ENCODE peak calls at places on chromosomes 4 and X, in eight cellular contexts. G is right lobe of liver; H is aorta; R is IMR-90; D is Panc1; Y is naive thymus-derived CD4-positive, alpha-beta T cell; U is mesendoderm; V is CD4-positive, alpha-beta memory T cell. W is an unnamed sample.

GRCh38 chr4:48372272-48372671 is 30.9 kb downstream of the SLAIN2 start:
- DNase-seq in U (no peak), H (no peak), D (no peak), R (no peak), Y (no peak), G (no peak), V (no peak), W (no peak)

GRCh38 chr4:162650166-162650565 is 486.4 kb upstream of the FSTL5 start:
- DNase-seq in G (no peak), R (no peak), V (no peak), U (no peak), H (no peak), D (no peak), Y (no peak), W (no peak)

GRCh38 chrX:106987488-106987887 is 12.5 kb downstream of the MORC4 start:
- DNase-seq in H (no peak), D (no peak), V (peak), R (no peak), U (no peak), G (no peak), Y (no peak), W (no peak)

GRCh38 chr4:141497627-141498026 is 138.8 kb upstream of the IL15 start:
- DNase-seq in G (no peak), Y (no peak), D (no peak), V (no peak), H (no peak), R (no peak), U (no peak), W (no peak)

GRCh38 chr4:117010695-117011094 is 74.7 kb downstream of the TRAM1L1 start:
- DNase-seq in H (no peak), R (no peak), U (no peak), D (no peak), G (no peak), Y (no peak), V (no peak), W (no peak)

GRCh38 chrX:69031971-69032391 is 133.3 kb downstream of the PJA1 start:
- DNase-seq in U (no peak), H (no peak), D (no peak), G (no peak), Y (no peak), V (no peak), R (peak), W (no peak)

GRCh38 chr4:7422898-7423180 is 11.9 kb downstream of the PSAPL1 start:
- DNase-seq in R (no peak), V (no peak), H (no peak), U (no peak), D (no peak), G (no peak), Y (no peak), W (no peak)

GRCh38 chrX:9133426-9133825 is 99.5 kb upstream of the FAM9B start:
- DNase-seq in Y (no peak), R (peak), V (no peak), D (no peak), G (no peak), U (peak), H (no peak), W (no peak)

GRCh38 chrX:132636080-132636479 is 147.2 kb upstream of the MBNL3 start:
- DNase-seq in U (no peak), V (no peak), G (no peak), D (no peak), Y (no peak), R (no peak), H (no peak), W (no peak)

GRCh38 chrX:103830848-103831247 is 1.2 kb downstream of the RAB9B start:
- DNase-seq in R (no peak), D (no peak), H (no peak), Y (no peak), V (no peak), U (no peak), G (no peak), W (no peak)

GRCh38 chr4:3767569-3768288 is 1.5 kb downstream of the ADRA2C start:
- DNase-seq in G (no peak), H (no peak), R (no peak), U (peak), D (no peak), V (no peak), Y (no peak), W (no peak)

GRCh38 chr4:54683616-54684346 is 26.0 kb downstream of the KIT start:
- DNase-seq in G (no peak), Y (peak), D (peak), R (no peak), U (peak), H (no peak), V (peak), W (no peak)

GRCh38 chr4:174358823-174359222 is 75.1 kb downstream of the CEP44 start:
- DNase-seq in U (no peak), H (no peak), G (no peak), R (peak), D (no peak), Y (no peak), V (peak), W (no peak)

GRCh38 chr4:84952004-84952403 is 14.5 kb downstream of the WDFY3 start:
- DNase-seq in Y (no peak), U (no peak), G (no peak), D (peak), H (no peak), V (no peak), R (peak), W (no peak)

GRCh38 chrX:70554081-70554480 is 109.4 kb downstream of the DLG3 start:
- DNase-seq in Y (no peak), D (no peak), R (peak), U (peak), H (no peak), G (no peak), V (no peak), W (no peak)

GRCh38 chr4:24743931-24744330 is 51.4 kb upstream of the SOD3 start:
- DNase-seq in Y (no peak), V (no peak), H (no peak), R (peak), D (no peak), U (peak), G (no peak), W (no peak)

GRCh38 chrX:3697220-3697684 is 16.2 kb downstream of the PRKX start:
- DNase-seq in G (no peak), R (no peak), H (no peak), U (peak), Y (no peak), V (no peak), D (no peak), W (no peak)

GRCh38 chr4:169208090-169208455 is 62.7 kb downstream of the SH3RF1 start:
- DNase-seq in V (no peak), H (no peak), Y (no peak), D (no peak), G (no peak), R (no peak), U (no peak), W (no peak)

GRCh38 chr4:24070117-24070516 is 180.3 kb upstream of the PPARGC1A start:
- DNase-seq in G (no peak), D (peak), H (no peak), R (peak), Y (no peak), V (no peak), U (peak), W (no peak)

GRCh38 chrX:139025822-139026221 is 314.3 kb upstream of the FGF13 start:
- DNase-seq in D (no peak), U (no peak), H (no peak), R (no peak), G (no peak), Y (no peak), V (no peak), W (no peak)

GRCh38 chrX:108122748-108123147 is 31.2 kb downstream of the ATG4A start:
- DNase-seq in G (no peak), R (peak), V (no peak), Y (no peak), U (no peak), H (no peak), D (no peak), W (no peak)

GRCh38 chr4:25769251-25769650 is 93.5 kb downstream of the SEL1L3 start:
- DNase-seq in R (peak), G (no peak), Y (no peak), U (peak), H (no peak), D (no peak), V (no peak), W (no peak)

GRCh38 chr4:146465628-146466027 is 56.1 kb downstream of the SLC10A7 start:
- DNase-seq in H (no peak), U (no peak), Y (no peak), D (no peak), G (no peak), R (no peak), V (no peak), W (no peak)

GRCh38 chr4:102437111-102437510 is 64.0 kb upstream of the NFKB1 start:
- DNase-seq in U (no peak), R (no peak), Y (no peak), H (no peak), V (no peak), D (no peak), G (no peak), W (no peak)

GRCh38 chr4:151676301-151676700 is 84.5 kb downstream of the GATB start:
- DNase-seq in G (no peak), V (no peak), U (no peak), D (no peak), Y (no peak), R (peak), H (no peak), W (no peak)

GRCh38 chrX:36087366-36087765 is 167.8 kb downstream of the CFAP47 start:
- DNase-seq in Y (no peak), V (no peak), U (peak), G (no peak), H (no peak), D (no peak), R (no peak), W (no peak)

GRCh38 chrX:123675154-123675553 is 57.7 kb downstream of the THOC2 start:
- DNase-seq in D (no peak), R (no peak), H (no peak), V (no peak), U (no peak), G (no peak), Y (no peak), W (no peak)

GRCh38 chr4:74408639-74409038 is 36.3 kb upstream of the AREG start:
- DNase-seq in U (peak), D (no peak), V (no peak), R (peak), Y (no peak), G (no peak), H (no peak), W (no peak)

GRCh38 chr4:153013202-153013988 is 77.3 kb downstream of the FHDC1 start:
- DNase-seq in V (no peak), R (no peak), G (no peak), Y (no peak), H (no peak), U (no peak), D (no peak), W (no peak)

GRCh38 chrX:103215768-103216085 is 819 bp downstream of the BEX4 start:
- DNase-seq in R (no peak), Y (no peak), H (no peak), G (no peak), U (no peak), D (no peak), V (no peak), W (no peak)

GRCh38 chrX:49166914-49167739 is 4.6 kb downstream of the MAGIX start:
- DNase-seq in R (peak), G (peak), D (no peak), Y (peak), H (peak), U (peak), V (peak), W (peak)

GRCh38 chr4:127203561-127204260 is 429.0 kb upstream of the INTU start:
- DNase-seq in Y (no peak), D (no peak), H (no peak), R (peak), U (peak), V (no peak), G (no peak), W (no peak)

GRCh38 chr4:139617702-139618490 is 47.7 kb upstream of the MGST2 start:
- DNase-seq in U (peak), Y (no peak), R (no peak), G (no peak), H (no peak), V (no peak), D (no peak), W (no peak)

GRCh38 chr4:24675723-24676122 is 91.4 kb upstream of the DHX15 start:
- DNase-seq in R (no peak), D (no peak), G (no peak), V (no peak), H (no peak), U (no peak), Y (no peak), W (no peak)

GRCh38 chrX:125646195-125646594 is 326.5 kb downstream of the TEX13C start:
- DNase-seq in Y (no peak), V (no peak), U (no peak), H (no peak), R (no peak), D (no peak), G (no peak), W (no peak)

GRCh38 chr4:4302001-4302400 is 11.9 kb downstream of the ZBTB49 start:
- DNase-seq in D (no peak), R (no peak), V (no peak), G (no peak), U (no peak), Y (no peak), H (no peak), W (no peak)

DNA sequence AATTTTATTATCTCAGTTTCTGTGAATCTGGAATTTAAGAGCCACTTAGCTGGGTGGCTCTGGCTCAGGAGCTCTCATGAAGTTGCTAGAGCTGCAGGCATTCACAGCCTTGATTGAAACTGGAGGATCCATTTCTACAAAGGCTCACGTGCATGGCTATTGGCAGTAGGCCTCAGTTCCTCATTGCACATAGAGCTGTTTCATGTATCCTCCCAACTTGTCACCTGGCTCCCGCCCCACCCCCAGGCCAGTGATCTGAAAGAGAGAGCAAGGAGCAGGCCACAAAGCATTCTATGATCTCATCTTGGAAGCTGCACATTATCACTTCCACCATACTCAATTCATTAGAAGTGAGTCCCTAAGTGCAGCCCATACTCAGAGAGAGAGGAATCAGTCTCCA is 18.5 kb upstream of the AP1AR start:
- DNase-seq in G (no peak), V (no peak), R (no peak), D (no peak), H (no peak), U (no peak), Y (no peak), W (no peak)
- H3K27ac ChIP-seq in G (no peak), V (no peak), R (no peak), D (no peak), H (no peak), U (no peak), Y (no peak), W (no peak)

GRCh38 chrX:148371251-148371650 is 129.2 kb upstream of the AFF2 start:
- DNase-seq in U (no peak), V (no peak), Y (no peak), G (no peak), R (no peak), H (no peak), D (no peak), W (no peak)

GRCh38 chrX:148376342-148376741 is 124.1 kb upstream of the AFF2 start:
- DNase-seq in U (no peak), D (no peak), R (no peak), Y (no peak), V (no peak), H (no peak), G (no peak), W (no peak)

DNA sequence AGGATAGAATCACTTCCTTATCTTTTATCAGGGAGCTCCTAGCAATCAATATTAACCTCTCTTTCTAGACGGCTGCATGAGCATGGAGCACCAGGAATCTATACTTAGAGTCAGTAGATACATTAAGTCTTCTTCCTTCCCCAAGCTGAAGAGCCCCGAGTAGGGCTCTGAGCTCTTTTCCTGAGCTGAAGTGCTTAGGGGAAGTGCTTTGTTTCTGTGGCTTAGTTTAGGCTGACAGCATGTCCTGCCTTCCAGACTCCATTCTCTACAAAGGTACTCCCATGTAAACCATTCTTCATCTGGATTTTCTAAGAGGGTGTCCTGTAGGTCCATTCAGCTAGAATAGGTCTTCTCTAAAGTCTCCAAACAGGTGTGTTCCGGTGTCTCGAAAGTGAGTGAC is 127.5 kb upstream of the AFF2 start:
- DNase-seq in Y (no peak), G (no peak), R (no peak), U (no peak), H (no peak), D (no peak), V (no peak), W (no peak)
- H3K27ac ChIP-seq in Y (no peak), G (no peak), R (no peak), U (no peak), H (no peak), D (no peak), V (no peak), W (no peak)

GRCh38 chrX:16771483-16772398 is 14.5 kb upstream of the TXLNG start:
- DNase-seq in G (no peak), R (peak), V (no peak), D (peak), Y (no peak), H (no peak), U (peak), W (no peak)
- H3K27ac ChIP-seq in G (no peak), R (no peak), V (no peak), D (peak), Y (no peak), H (no peak), U (no peak), W (no peak)

DNA sequence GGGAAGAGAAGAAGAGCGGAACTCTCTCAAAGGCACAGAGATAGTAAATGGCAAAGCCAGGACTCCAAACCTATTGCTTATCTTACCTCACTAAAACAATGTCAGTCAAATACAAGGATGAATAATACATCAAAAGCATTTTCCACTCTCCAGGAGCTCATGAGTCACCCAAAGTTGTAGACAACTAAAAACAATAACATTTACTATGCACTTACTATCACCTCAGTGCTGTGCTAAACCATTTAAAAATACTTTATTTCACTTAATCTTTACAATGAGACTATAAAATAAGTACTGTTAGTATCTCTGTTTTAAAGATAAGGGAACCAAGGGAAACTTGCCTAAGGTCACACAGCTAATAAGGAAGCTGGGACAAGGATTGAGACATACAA is 163.2 kb upstream of the SPANXC start:
- DNase-seq in D (no peak), G (no peak), U (no peak), R (no peak), Y (no peak), H (no peak), V (no peak), W (no peak)
- H3K27ac ChIP-seq in D (peak), G (no peak), U (no peak), R (no peak), Y (no peak), H (no peak), V (no peak), W (no peak)